ENCODE peak calls at places on chromosomes 11 and 22, in four cellular contexts. S is H54, I is body of pancreas, Z is IMR-90. Q is an unnamed sample.

GRCh38 chr11:110891411-110891810 is 179.2 kb upstream of the ARHGAP20 start:
- DNase-seq in I (no peak), Z (peak; percentile 89), S (no peak), Q (no peak)

GRCh38 chr11:26399336-26399735 is 67.4 kb downstream of the ANO3 start:
- DNase-seq in S (no peak), Z (no peak), I (no peak), Q (no peak)

GRCh38 chr22:31244044-31244942 is 32.2 kb downstream of the LIMK2 start:
- DNase-seq in S (peak; percentile 51), I (no peak), Z (peak; percentile 80), Q (no peak)

GRCh38 chr11:32081129-32081641 is 9.7 kb upstream of the RCN1 start:
- DNase-seq in Z (peak; percentile 64), S (no peak), I (no peak), Q (no peak)

GRCh38 chr11:3855808-3856491 is 486 bp downstream of the STIM1 start:
- DNase-seq in I (no peak), S (no peak), Z (no peak), Q (no peak)

GRCh38 chr11:20355221-20356219 is 8.0 kb upstream of the HTATIP2 start:
- DNase-seq in I (peak; percentile 27), Z (peak; percentile 58), S (no peak), Q (no peak)

GRCh38 chr11:94909371-94909820 is 64.0 kb downstream of the CWC15 start:
- DNase-seq in I (no peak), S (no peak), Z (peak; percentile 81), Q (no peak)

GRCh38 chr22:46290843-46291785 is 5.6 kb upstream of the GTSE1 start:
- DNase-seq in S (no peak), I (no peak), Z (no peak), Q (no peak)

GRCh38 chr11:75783416-75784084 is 15.0 kb downstream of the DGAT2 start:
- DNase-seq in S (no peak), Z (no peak), I (no peak), Q (no peak)

GRCh38 chr22:17629646-17630045 is 1.1 kb upstream of the ATP6V1E1 start:
- DNase-seq in Z (no peak), I (no peak), S (no peak), Q (no peak)

GRCh38 chr11:35463211-35463810 is 44.0 kb upstream of the SLC1A2 start:
- DNase-seq in I (no peak), S (no peak), Z (no peak), Q (no peak)

GRCh38 chr11:103619480-103619879 is 417.0 kb upstream of the DDI1 start:
- DNase-seq in S (no peak), Z (no peak), I (no peak), Q (no peak)

GRCh38 chr11:95699631-95700470 is 89.7 kb downstream of the FAM76B start:
- DNase-seq in I (no peak), Z (peak; percentile 49), S (no peak), Q (no peak)

GRCh38 chr11:118241191-118242098 is 10.7 kb downstream of the MPZL3 start:
- DNase-seq in S (peak; percentile 15), Z (no peak), I (peak; percentile 33), Q (no peak)

GRCh38 chr11:12386745-12387144 is 9.4 kb downstream of the PARVA start:
- DNase-seq in S (no peak), I (no peak), Z (no peak), Q (no peak)

GRCh38 chr11:19241260-19242183 is 777 bp upstream of the E2F8 start:
- DNase-seq in Z (no peak), S (peak; percentile 58), I (peak; percentile 37), Q (no peak)

GRCh38 chr11:27183672-27184457 is 143.2 kb downstream of the BBOX1 start:
- DNase-seq in S (no peak), I (peak; percentile 69), Z (peak; percentile 72), Q (peak; percentile 88)

GRCh38 chr11:74206746-74207145 is 35.7 kb downstream of the PPME1 start:
- DNase-seq in I (no peak), S (no peak), Z (no peak), Q (no peak)

GRCh38 chr11:10139656-10140055 is 154.4 kb downstream of the SBF2 start:
- DNase-seq in I (no peak), S (peak; percentile 23), Z (peak; percentile 68), Q (no peak)

GRCh38 chr11:104443387-104443786 is 279.4 kb upstream of the PDGFD start:
- DNase-seq in S (no peak), I (no peak), Z (no peak), Q (no peak)

GRCh38 chr22:22687638-22688500 is 43.5 kb downstream of the GGTLC2 start:
- DNase-seq in S (peak; percentile 14), I (peak; percentile 51), Z (peak; percentile 65), Q (peak; percentile 75)

GRCh38 chr22:37419916-37420655 is 7.2 kb downstream of the ELFN2 start:
- DNase-seq in Z (peak; percentile 17), S (no peak), I (no peak), Q (no peak)

GRCh38 chr11:12516387-12517110 is 139.2 kb downstream of the PARVA start:
- DNase-seq in Z (no peak), I (no peak), S (no peak), Q (no peak)

GRCh38 chr11:32427935-32428664 is 7.2 kb downstream of the WT1 start:
- DNase-seq in I (no peak), Z (no peak), S (no peak), Q (no peak)

GRCh38 chr11:6988506-6988905 is 31.6 kb downstream of the ZNF214 start:
- DNase-seq in Z (peak; percentile 58), S (no peak), I (no peak), Q (no peak)

GRCh38 chr11:47723041-47723440 is 7.9 kb upstream of the AGBL2 start:
- DNase-seq in S (no peak), Z (no peak), I (no peak), Q (no peak)

GRCh38 chr11:93143800-93144199 is 54.0 kb downstream of the SLC36A4 start:
- DNase-seq in I (no peak), Z (peak; percentile 33), S (no peak), Q (no peak)

GRCh38 chr11:44633641-44634040 is 68.2 kb downstream of the CD82 start:
- DNase-seq in S (no peak), I (no peak), Z (no peak), Q (no peak)

GRCh38 chr11:93743316-93743715 is 1.8 kb downstream of the C11orf54 start:
- DNase-seq in Z (no peak), S (no peak), I (no peak), Q (no peak)

GRCh38 chr11:130623909-130624668 is 175.6 kb downstream of the ADAMTS15 start:
- DNase-seq in I (no peak), S (no peak), Z (peak; percentile 28), Q (no peak)

GRCh38 chr11:95092549-95093324 is 3.1 kb downstream of the ENDOD1 start:
- DNase-seq in I (no peak), S (peak; percentile 16), Z (peak; percentile 49), Q (no peak)

DNA sequence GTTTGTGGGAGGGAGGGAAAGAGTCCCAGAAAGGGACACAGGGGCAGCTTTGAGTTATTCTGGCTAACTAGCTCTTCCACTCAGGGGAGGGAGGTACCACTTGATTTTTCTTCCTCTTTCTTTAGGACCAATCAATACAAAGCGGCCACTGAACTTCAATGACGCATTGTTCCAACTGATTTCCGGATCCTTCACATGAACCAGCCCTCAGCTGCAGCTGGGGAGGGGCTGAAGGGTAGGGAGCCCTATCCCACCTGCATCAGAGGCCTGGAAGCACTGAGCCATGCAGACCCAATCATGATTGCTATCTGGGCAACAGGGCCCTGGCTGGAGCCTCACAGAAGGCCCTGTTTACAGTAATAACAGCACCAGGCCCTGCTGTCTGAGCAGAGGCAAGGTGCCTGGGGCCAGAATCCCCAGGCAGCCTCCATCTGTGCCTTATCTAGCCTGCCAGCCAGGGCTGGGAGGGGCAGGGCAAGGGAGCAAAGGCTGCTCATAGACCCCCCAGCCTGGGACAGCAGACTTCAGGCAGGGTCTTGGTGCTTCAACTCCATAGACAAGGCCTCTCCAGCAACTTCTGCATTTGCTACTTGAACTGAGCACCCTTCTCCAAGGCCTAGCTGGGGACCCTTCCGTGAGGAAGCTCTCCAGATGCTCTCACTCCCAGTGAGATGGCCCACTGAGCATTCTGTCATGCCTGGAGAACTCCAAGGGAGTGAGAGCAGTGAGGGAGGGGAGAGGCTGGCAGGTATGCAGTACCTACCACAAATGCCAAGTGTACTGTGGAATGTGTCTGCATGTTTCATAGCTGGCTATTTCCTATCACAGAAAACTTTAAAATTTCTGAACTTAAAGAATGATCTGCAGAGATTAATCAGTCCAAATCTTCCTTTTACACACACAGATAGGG is 22.5 kb downstream of the CLPB start:
- DNase-seq in S (no peak), I (no peak), Z (no peak), Q (no peak)
- TF ChIP-seq POLR2A in S (no peak), I (peak; percentile 48), Z (no peak), Q (no peak)

GRCh38 chr22:19853058-19853878 is 1.4 kb downstream of the GNB1L start:
- DNase-seq in I (no peak), Z (no peak), S (no peak), Q (no peak)
- TF ChIP-seq POLR2A in I (no peak), Z (no peak), S (no peak), Q (no peak)

DNA sequence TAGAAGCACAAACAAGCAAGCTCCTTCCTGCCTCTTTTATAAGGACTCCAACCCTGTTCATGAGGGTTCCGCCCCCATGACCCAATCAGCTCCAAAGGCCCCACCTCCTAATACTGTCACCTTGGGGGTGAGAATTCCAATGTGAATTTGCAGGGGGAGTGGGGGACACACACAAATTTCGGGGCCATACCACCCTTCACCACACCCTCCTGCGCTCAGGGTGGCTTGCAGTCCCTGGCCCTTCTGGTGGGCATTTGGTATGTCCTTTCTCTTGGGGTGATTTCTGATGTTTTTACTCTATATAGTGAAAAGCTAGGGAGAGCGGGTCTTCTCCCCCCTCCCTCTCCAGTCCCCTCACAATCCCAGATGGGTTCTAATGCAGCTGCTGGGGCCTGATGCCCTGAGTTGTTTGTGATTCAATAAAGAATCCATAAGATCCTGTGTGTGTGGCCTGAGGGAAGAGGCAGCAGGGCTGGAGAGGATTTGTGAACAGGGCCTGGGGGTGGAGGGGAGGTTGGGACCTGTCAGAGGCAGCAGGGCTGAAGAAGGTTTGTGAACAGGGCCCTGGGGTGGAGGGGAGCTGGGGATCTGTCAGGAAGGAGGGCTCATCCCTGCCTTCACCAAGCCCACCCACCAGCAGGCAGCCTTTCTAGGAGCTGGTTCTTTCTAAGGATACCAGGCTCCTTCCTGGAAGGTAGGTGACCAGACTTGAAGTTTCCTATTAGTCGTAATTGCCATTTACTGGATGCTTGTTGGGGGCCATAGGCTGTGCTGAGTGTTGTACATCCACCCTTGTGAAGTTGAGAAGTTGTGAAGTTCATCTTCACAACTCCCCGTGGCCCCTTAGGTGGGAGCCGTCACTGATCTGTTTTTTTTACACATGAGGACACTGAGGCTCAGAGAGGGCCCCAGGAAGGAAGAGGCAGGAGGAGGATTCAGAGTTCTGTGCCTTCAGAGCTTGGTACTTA is 7.9 kb downstream of the SLC35C1 start:
- DNase-seq in I (no peak), Z (no peak), S (no peak), Q (no peak)
- TF ChIP-seq POLR2A in I (no peak), Z (no peak), S (no peak), Q (no peak)

GRCh38 chr11:126740857-126741256 is 259.7 kb downstream of the KIRREL3 start:
- DNase-seq in S (no peak), Z (no peak), I (no peak), Q (no peak)
- TF ChIP-seq POLR2A in S (no peak), Z (no peak), I (no peak), Q (no peak)

GRCh38 chr11:88307749-88308425 is 29.6 kb downstream of the CTSC start:
- DNase-seq in I (no peak), S (no peak), Z (no peak), Q (no peak)
- TF ChIP-seq POLR2A in I (no peak), S (no peak), Z (no peak), Q (no peak)

Q was measured in tibial nerve.